ENCODE peak calls at places on chromosome 19, in eight cellular contexts. V, F, I, J, D, N, X and Q are unnamed samples.

GRCh38 chr19:29875931-29876330 is 64.1 kb downstream of the CCNE1 start:
- DNase-seq in V (no peak), F (no peak), I (no peak), J (no peak), D (no peak), N (no peak), X (no peak), Q (no peak)

GRCh38 chr19:28737021-28737525 is 475.9 kb downstream of the UQCRFS1 start:
- DNase-seq in V (no peak), F (peak), I (no peak), J (peak), D (no peak), N (no peak), X (no peak), Q (peak)

GRCh38 chr19:39858541-39858940 is 12.4 kb upstream of the FBL start:
- DNase-seq in V (no peak), F (peak), I (no peak), J (peak), D (no peak), N (no peak), X (no peak), Q (no peak)

GRCh38 chr19:5028229-5028886 is 59.4 kb downstream of the KDM4B start:
- DNase-seq in V (no peak), F (no peak), I (no peak), J (no peak), D (no peak), N (no peak), X (no peak), Q (no peak)

GRCh38 chr19:49801966-49802661 is 11.0 kb downstream of the FUZ start:
- DNase-seq in V (peak), F (no peak), I (peak), J (peak), D (no peak), N (peak), X (peak), Q (peak)

GRCh38 chr19:13794388-13794751 is 873 bp upstream of the ZSWIM4 start:
- DNase-seq in V (peak), F (no peak), I (peak), J (peak), D (no peak), N (peak), X (peak), Q (peak)

GRCh38 chr19:18775586-18776287 is 15.4 kb downstream of the COMP start:
- DNase-seq in V (no peak), F (no peak), I (no peak), J (peak), D (no peak), N (no peak), X (no peak), Q (no peak)

GRCh38 chr19:49469828-49470614 is 4.0 kb upstream of the FLT3LG start:
- DNase-seq in V (no peak), F (no peak), I (no peak), J (peak), D (peak), N (no peak), X (no peak), Q (no peak)

GRCh38 chr19:16258440-16258903 is 60.8 kb downstream of the AP1M1 start:
- DNase-seq in V (no peak), F (no peak), I (no peak), J (no peak), D (no peak), N (peak), X (peak), Q (no peak)

GRCh38 chr19:47707135-47707925 is 5.9 kb upstream of the EHD2 start:
- DNase-seq in V (peak), F (peak), I (no peak), J (peak), D (peak), N (peak), X (no peak), Q (no peak)

GRCh38 chr19:4795400-4795799 is 3.9 kb downstream of the FEM1A start:
- DNase-seq in V (no peak), F (no peak), I (no peak), J (peak), D (no peak), N (no peak), X (no peak), Q (no peak)

GRCh38 chr19:45255611-45256157 is 4.6 kb downstream of the MARK4 start:
- DNase-seq in V (no peak), F (no peak), I (no peak), J (no peak), D (no peak), N (no peak), X (no peak), Q (no peak)

GRCh38 chr19:38653028-38653571 is 5.7 kb downstream of the ACTN4 start:
- DNase-seq in V (no peak), F (peak), I (no peak), J (peak), D (no peak), N (no peak), X (no peak), Q (no peak)

GRCh38 chr19:10474962-10475451 is 28.1 kb downstream of the KEAP1 start:
- DNase-seq in V (no peak), F (no peak), I (no peak), J (no peak), D (no peak), N (no peak), X (no peak), Q (no peak)

GRCh38 chr19:45474191-45474940 is 6.6 kb downstream of the FOSB start:
- DNase-seq in V (no peak), F (no peak), I (no peak), J (peak), D (no peak), N (no peak), X (no peak), Q (no peak)

GRCh38 chr19:3783660-3784584 is 2.3 kb downstream of the MATK start:
- DNase-seq in V (no peak), F (peak), I (no peak), J (no peak), D (peak), N (no peak), X (no peak), Q (no peak)
- H3K27ac ChIP-seq in V (no peak), F (no peak), I (no peak), J (no peak), D (no peak), N (no peak), X (no peak), Q (no peak)

GRCh38 chr19:43425567-43426392 is 11.1 kb downstream of the TEX101 start:
- DNase-seq in V (peak), F (no peak), I (no peak), J (peak), D (no peak), N (no peak), X (no peak), Q (no peak)
- TF ChIP-seq CTCF in V (peak), F (peak), I (no peak), J (peak), D (peak), N (peak), X (no peak), Q (peak)

DNA sequence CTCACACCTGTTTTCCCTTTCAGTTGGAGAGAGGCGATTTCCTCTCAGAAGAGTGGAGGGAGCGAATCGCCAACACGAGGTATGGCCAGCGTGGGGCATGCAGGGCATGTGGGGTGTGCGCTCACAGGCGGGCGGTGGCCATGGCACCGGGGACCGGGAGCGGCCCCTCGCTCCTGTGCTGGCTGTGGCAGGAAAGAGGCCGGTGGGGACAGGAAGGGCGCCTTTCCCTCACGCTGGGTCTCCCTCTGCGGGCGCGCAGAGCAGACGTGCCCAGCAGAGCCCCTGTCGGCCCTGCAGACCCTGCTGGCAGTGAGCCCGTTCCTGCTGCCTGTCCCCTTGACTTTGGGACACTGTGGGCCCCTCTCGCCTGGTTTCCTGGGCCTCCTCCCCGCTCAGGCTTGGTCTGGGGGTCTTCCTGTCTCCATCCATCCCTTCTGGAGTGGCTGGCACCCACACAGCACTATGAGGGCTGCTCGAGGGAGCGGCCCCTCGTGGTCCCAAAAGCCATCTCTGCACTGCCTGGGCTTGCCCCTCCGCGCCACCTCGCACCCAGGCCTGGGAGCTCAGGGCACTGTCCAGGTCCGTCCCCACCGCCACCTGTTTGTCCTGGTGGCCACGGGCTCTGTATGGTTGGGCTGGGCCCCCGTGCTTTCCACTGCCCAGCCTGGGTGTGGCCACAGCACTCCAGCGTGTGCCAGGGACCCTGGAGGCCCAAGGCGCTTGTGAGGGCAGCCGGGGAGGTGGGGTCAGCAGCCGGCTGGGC is 36.1 kb downstream of the PLEKHJ1 start:
- DNase-seq in V (no peak), F (no peak), I (no peak), J (no peak), D (no peak), N (no peak), X (no peak), Q (no peak)
- H3K27ac ChIP-seq in V (no peak), F (no peak), I (no peak), J (no peak), D (no peak), N (no peak), X (no peak), Q (no peak)

DNA sequence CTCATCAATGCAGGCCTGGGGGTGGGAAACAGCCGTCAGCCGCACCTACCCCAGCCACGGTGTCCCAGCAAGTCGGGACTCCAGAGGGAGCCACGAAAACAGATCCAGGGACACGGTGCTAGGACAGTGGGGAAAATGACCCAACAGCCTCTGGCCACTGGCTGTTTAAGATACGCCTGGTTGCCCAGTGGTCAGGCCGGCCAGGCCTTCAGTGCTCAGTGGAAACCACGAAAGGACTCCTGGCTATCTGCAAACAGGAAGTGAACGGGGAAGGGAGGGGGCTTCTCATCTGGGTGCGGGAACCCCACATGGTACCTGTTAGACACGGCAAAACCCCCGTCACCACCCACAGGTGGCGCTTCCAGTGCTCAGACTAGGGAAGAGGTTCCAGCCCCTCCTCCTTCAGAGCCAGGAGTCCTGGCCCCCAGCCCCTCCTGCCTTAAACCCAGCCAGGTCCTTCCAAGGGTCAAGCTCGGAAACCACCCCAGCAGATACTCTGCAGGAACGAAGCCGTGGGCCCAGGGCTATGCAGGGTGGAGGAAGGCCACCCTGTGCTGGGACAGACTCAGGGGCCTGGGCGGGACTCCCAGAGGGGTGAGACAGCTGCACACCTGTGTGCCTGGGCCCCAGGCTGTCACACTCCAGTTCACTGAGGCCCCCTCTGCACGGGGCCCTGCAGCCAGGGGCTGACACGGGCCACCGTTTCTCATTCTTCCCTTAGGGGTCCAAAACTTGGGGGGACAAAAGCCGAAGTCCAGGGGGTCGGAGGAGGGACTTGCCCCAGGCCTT is 4.5 kb downstream of the PPP1R12C start:
- DNase-seq in V (no peak), F (no peak), I (no peak), J (no peak), D (no peak), N (no peak), X (no peak), Q (no peak)
- TF ChIP-seq CTCF in V (no peak), F (no peak), I (no peak), J (no peak), D (no peak), N (no peak), X (no peak), Q (no peak)

GRCh38 chr19:35166100-35167063 is 11.8 kb downstream of the FXYD5 start:
- DNase-seq in V (no peak), F (no peak), I (no peak), J (no peak), D (no peak), N (no peak), X (no peak), Q (no peak)
- H3K27ac ChIP-seq in V (no peak), F (no peak), I (no peak), J (no peak), D (no peak), N (no peak), X (no peak), Q (no peak)

GRCh38 chr19:8988204-8988603 is 22.0 kb downstream of the MUC16 start:
- DNase-seq in V (no peak), F (no peak), I (no peak), J (no peak), D (no peak), N (no peak), X (no peak), Q (no peak)
- TF ChIP-seq CTCF in V (no peak), F (no peak), I (no peak), J (no peak), D (no peak), N (no peak), X (no peak), Q (no peak)